ENCODE peak calls at places on chromosomes 5 and 9, in eight cellular contexts. B is CD8-positive, alpha-beta T cell; L is fibroblast of the aortic adventitia; D is upper lobe of right lung; E is right lobe of liver; T is fibroblast of mammary gland; N is heart right ventricle; J is H1. H is an unnamed sample.

GRCh38 chr5:99019254-99019653 is 90.4 kb upstream of the CHD1 start:
- DNase-seq in B (no peak), L (no peak), D (no peak), E (no peak), T (peak), N (no peak), J (no peak), H (no peak)

GRCh38 chr9:83355024-83355444 is 183.2 kb downstream of the FRMD3 start:
- DNase-seq in B (no peak), L (peak), D (no peak), E (no peak), T (peak), N (no peak), J (no peak), H (no peak)

GRCh38 chr9:134551657-134552348 is 89.8 kb upstream of the COL5A1 start:
- DNase-seq in B (no peak), L (peak), D (no peak), E (no peak), T (peak), N (no peak), J (no peak), H (no peak)

GRCh38 chr9:114513050-114513951 is 8.0 kb upstream of the WHRN start:
- DNase-seq in B (no peak), L (no peak), D (no peak), E (no peak), T (no peak), N (no peak), J (no peak), H (no peak)

GRCh38 chr5:150515446-150515845 is 7.5 kb downstream of the NDST1 start:
- DNase-seq in B (no peak), L (peak), D (no peak), E (no peak), T (peak), N (no peak), J (no peak), H (no peak)

GRCh38 chr5:127830829-127831598 is 127.8 kb downstream of the CCDC192 start:
- DNase-seq in B (no peak), L (no peak), D (no peak), E (no peak), T (no peak), N (no peak), J (no peak), H (no peak)

GRCh38 chr9:5441043-5441442 is 3.3 kb upstream of the PLGRKT start:
- DNase-seq in B (no peak), L (no peak), D (no peak), E (no peak), T (peak), N (no peak), J (no peak), H (no peak)

GRCh38 chr5:74641778-74642542 is 1.4 kb upstream of the ENC1 start:
- DNase-seq in B (no peak), L (peak), D (peak), E (peak), T (peak), N (no peak), J (no peak), H (no peak)

GRCh38 chr5:157761690-157762611 is 18.4 kb downstream of the LSM11 start:
- DNase-seq in B (no peak), L (peak), D (no peak), E (peak), T (peak), N (no peak), J (no peak), H (peak)

GRCh38 chr9:106893088-106893487 is 30.1 kb downstream of the ZNF462 start:
- DNase-seq in B (no peak), L (no peak), D (no peak), E (no peak), T (peak), N (no peak), J (no peak), H (no peak)

GRCh38 chr5:127011151-127011550 is 19.2 kb downstream of the MARCHF3 start:
- DNase-seq in B (no peak), L (peak), D (no peak), E (no peak), T (peak), N (no peak), J (no peak), H (no peak)

GRCh38 chr9:135137398-135137832 is 49.9 kb downstream of the OLFM1 start:
- DNase-seq in B (no peak), L (no peak), D (no peak), E (no peak), T (peak), N (no peak), J (no peak), H (no peak)

GRCh38 chr5:159749146-159749545 is 167.1 kb upstream of the ADRA1B start:
- DNase-seq in B (no peak), L (peak), D (no peak), E (no peak), T (peak), N (no peak), J (no peak), H (no peak)

GRCh38 chr9:24416136-24416535 is 129.6 kb downstream of the IZUMO3 start:
- DNase-seq in B (no peak), L (peak), D (no peak), E (no peak), T (peak), N (no peak), J (no peak), H (no peak)

GRCh38 chr9:85431396-85432102 is 310.2 kb downstream of the AGTPBP1 start:
- DNase-seq in B (no peak), L (peak), D (no peak), E (no peak), T (peak), N (no peak), J (no peak), H (no peak)
- TF ChIP-seq CTCF in B (no peak), L (no peak), D (no peak), E (no peak), T (no peak), N (no peak), J (no peak), H (no peak)

GRCh38 chr9:101478906-101479305 is 43.3 kb upstream of the ALDOB start:
- DNase-seq in B (no peak), L (no peak), D (no peak), E (no peak), T (no peak), N (no peak), J (no peak), H (no peak)
- TF ChIP-seq CTCF in B (no peak), L (no peak), D (no peak), E (no peak), T (no peak), N (no peak), J (no peak), H (no peak)

GRCh38 chr5:110768138-110768845 is 29.5 kb downstream of the SLC25A46 start:
- DNase-seq in B (no peak), L (peak), D (no peak), E (no peak), T (peak), N (no peak), J (no peak), H (no peak)
- TF ChIP-seq CTCF in B (no peak), L (peak), D (no peak), E (no peak), T (no peak), N (no peak), J (no peak), H (no peak)

GRCh38 chr5:26894719-26895263 is 143.6 kb downstream of the CDH9 start:
- DNase-seq in B (no peak), L (no peak), D (no peak), E (no peak), T (no peak), N (no peak), J (no peak), H (no peak)
- TF ChIP-seq CTCF in B (no peak), L (no peak), D (no peak), E (no peak), T (no peak), N (no peak), J (no peak), H (no peak)

DNA sequence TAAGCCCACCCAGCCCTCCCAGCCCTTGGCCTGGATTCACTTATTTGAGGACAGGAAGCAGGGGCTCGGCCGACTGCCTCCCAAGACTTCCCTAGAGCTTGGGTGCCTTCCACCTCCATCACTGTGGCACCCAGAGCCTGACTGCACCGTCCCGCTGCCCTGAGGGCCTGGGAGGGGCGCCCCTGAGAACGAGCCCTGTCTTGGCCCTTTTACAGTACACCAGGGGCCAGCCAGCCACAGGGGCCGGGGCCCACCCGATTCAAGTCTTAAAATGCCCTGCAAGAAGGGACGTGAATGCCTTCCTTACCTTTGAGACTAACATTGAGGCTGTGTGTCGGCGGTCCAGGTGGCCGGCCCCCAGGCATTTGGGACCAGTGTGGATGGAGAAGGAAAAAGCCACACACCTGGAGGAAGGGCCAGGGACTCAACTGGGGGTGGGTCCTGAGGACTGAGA is 16.9 kb downstream of the FAM78A start:
- DNase-seq in B (no peak), L (no peak), D (no peak), E (no peak), T (no peak), N (no peak), J (no peak), H (no peak)
- TF ChIP-seq CTCF in B (no peak), L (no peak), D (no peak), E (no peak), T (no peak), N (no peak), J (no peak), H (no peak)

DNA sequence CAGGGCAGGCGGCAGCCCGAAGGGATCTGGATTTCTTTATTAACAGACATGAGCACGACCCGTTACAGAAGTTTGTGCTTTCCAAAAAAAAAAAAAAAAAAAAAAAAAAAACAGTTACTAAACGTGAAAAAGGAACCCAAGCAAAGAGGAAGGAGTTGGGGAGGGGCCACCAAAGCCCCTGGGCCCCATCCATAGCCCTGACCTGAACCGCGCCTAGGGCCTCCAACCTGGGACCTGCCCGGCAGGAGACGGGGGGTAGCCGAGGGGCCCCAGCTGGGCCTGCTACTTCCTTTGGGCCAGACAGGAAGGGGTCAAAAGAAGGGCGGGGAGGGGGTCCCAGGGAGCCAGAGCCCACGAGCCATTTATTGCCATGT is 10.0 kb downstream of the PRR7 start:
- DNase-seq in B (no peak), L (no peak), D (no peak), E (no peak), T (no peak), N (no peak), J (no peak), H (no peak)
- TF ChIP-seq CTCF in B (no peak), L (no peak), D (no peak), E (no peak), T (no peak), N (no peak), J (no peak), H (no peak)

GRCh38 chr5:62786099-62786498 is 207.5 kb downstream of the LRRC70 start:
- DNase-seq in B (no peak), L (no peak), D (no peak), E (no peak), T (no peak), N (no peak), J (no peak), H (no peak)

GRCh38 chr5:62785588-62785987 is 207.0 kb downstream of the LRRC70 start:
- DNase-seq in B (no peak), L (no peak), D (no peak), E (no peak), T (no peak), N (no peak), J (no peak), H (no peak)

GRCh38 chr5:62790348-62790747 is 211.7 kb downstream of the LRRC70 start:
- DNase-seq in B (no peak), L (peak), D (no peak), E (peak), T (peak), N (no peak), J (no peak), H (no peak)

GRCh38 chr5:62795912-62796311 is 217.3 kb downstream of the LRRC70 start:
- DNase-seq in B (no peak), L (no peak), D (no peak), E (no peak), T (no peak), N (no peak), J (no peak), H (no peak)

GRCh38 chr5:62791059-62791458 is 212.4 kb downstream of the LRRC70 start:
- DNase-seq in B (no peak), L (peak), D (no peak), E (no peak), T (peak), N (no peak), J (no peak), H (no peak)
- TF ChIP-seq CTCF in B (no peak), L (peak), D (peak), E (peak), T (peak), N (no peak), J (peak), H (peak)

GRCh38 chr5:116032094-116032517 is at the start of gene ARL14EPL:
- DNase-seq in B (no peak), L (peak), D (peak), E (peak), T (peak), N (no peak), J (peak), H (no peak)
- TF ChIP-seq CTCF in B (no peak), L (peak), D (peak), E (no peak), T (peak), N (peak), J (peak), H (peak)

GRCh38 chr5:154516475-154516874 is 38.4 kb upstream of the HAND1 start:
- DNase-seq in B (no peak), L (no peak), D (peak), E (no peak), T (no peak), N (no peak), J (no peak), H (no peak)
- TF ChIP-seq CTCF in B (no peak), L (no peak), D (no peak), E (no peak), T (no peak), N (no peak), J (no peak), H (no peak)

GRCh38 chr5:137923856-137924255 is 34.6 kb downstream of the PKD2L2 start:
- DNase-seq in B (no peak), L (peak), D (no peak), E (no peak), T (no peak), N (no peak), J (no peak), H (no peak)
- TF ChIP-seq CTCF in B (no peak), L (peak), D (no peak), E (no peak), T (no peak), N (no peak), J (no peak), H (peak)

H was measured in D721Med.